ENCODE peak calls at places on chromosomes 3 and 15, in six cellular contexts. Q is H9, T is H1, B is mesenchymal stem cell, H is IMR-90, F is trophoblast cell. I is an unnamed sample.

GRCh38 chr3:159865042-159865579 is 123.5 kb upstream of the IL12A start:
- DNase-seq in F (peak), B (no peak), H (peak), Q (no peak), T (no peak), I (no peak)

GRCh38 chr3:126288314-126288713 is 68.9 kb downstream of the KLF15 start:
- DNase-seq in B (no peak), F (no peak), H (no peak), Q (peak), T (peak), I (peak)

GRCh38 chr3:195172896-195173295 is 98.1 kb downstream of the XXYLT1 start:
- DNase-seq in Q (no peak), H (no peak), F (no peak), T (no peak), B (no peak), I (no peak)

GRCh38 chr15:40787344-40787841 is 17.6 kb downstream of the C15orf62 start:
- DNase-seq in B (peak), Q (peak), H (peak), F (peak), T (no peak), I (no peak)

GRCh38 chr3:168730073-168730472 is 634.3 kb upstream of the GOLIM4 start:
- DNase-seq in Q (no peak), H (no peak), T (no peak), F (no peak), B (no peak), I (no peak)

GRCh38 chr3:104412608-104413580 is 953.8 kb upstream of the ALCAM start:
- DNase-seq in H (no peak), B (no peak), F (peak), T (no peak), Q (no peak), I (no peak)

GRCh38 chr3:33722626-33723370 is 4.7 kb upstream of the CLASP2 start:
- DNase-seq in B (peak), Q (no peak), H (peak), F (no peak), T (no peak), I (no peak)

GRCh38 chr15:78103406-78104118 is 11.2 kb downstream of the SH2D7 start:
- DNase-seq in B (no peak), Q (no peak), H (no peak), T (no peak), F (peak), I (no peak)

GRCh38 chr15:25793354-25794050 is 69.6 kb downstream of the ATP10A start:
- DNase-seq in H (no peak), Q (peak), F (no peak), T (no peak), B (no peak), I (no peak)

GRCh38 chr15:31360158-31360561 is 33.5 kb downstream of the KLF13 start:
- DNase-seq in B (no peak), Q (no peak), H (no peak), T (no peak), F (no peak), I (no peak)

GRCh38 chr3:76943671-76944070 is 96.2 kb upstream of the ROBO2 start:
- DNase-seq in H (peak), Q (no peak), B (peak), T (no peak), F (no peak), I (no peak)

GRCh38 chr15:88624156-88624970 is 3.2 kb downstream of the AEN start:
- DNase-seq in F (peak), H (peak), Q (no peak), T (no peak), B (peak), I (no peak)

GRCh38 chr3:16060358-16060852 is 114.1 kb upstream of the GALNT15 start:
- DNase-seq in T (no peak), Q (peak), B (peak), H (peak), F (peak), I (no peak)

GRCh38 chr15:26771168-26771916 is 1.5 kb downstream of the GABRB3 start:
- DNase-seq in Q (peak), T (peak), B (no peak), F (no peak), H (no peak), I (peak)

GRCh38 chr15:93835378-93835777 is 396.0 kb upstream of the MCTP2 start:
- DNase-seq in H (no peak), Q (no peak), T (no peak), B (no peak), F (no peak), I (no peak)

GRCh38 chr3:116140100-116140689 is 305.1 kb downstream of the LSAMP start:
- DNase-seq in B (peak), Q (no peak), T (no peak), H (peak), F (peak), I (no peak)

GRCh38 chr3:184761120-184761841 is 49.4 kb upstream of the MAGEF1 start:
- DNase-seq in F (no peak), B (no peak), H (peak), T (no peak), Q (peak), I (no peak)
- H3K14ac ChIP-seq in F (no peak), B (no peak), H (peak), T (no peak), Q (no peak), I (peak)

DNA sequence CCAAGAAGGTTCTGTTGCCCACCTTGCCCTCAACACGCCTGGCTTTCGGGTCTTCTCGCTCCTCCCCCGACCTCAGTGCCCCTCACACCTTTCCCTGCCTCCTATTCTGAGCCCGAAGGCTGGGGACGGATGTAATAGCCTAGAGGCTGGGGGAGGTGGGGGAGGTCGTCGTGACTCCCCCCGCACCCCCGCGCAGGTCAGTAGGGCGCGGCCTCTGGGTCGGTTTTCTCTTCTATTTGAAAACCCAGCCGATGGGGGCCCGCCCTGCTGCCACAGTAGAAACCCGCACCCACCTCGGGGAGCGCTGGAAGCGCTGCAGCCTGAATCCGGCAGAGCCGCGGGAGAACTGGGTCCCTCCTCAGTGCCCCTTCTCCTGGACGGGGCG is 1.0 kb upstream of the RBPMS2 start:
- DNase-seq in F (no peak), T (peak), H (no peak), B (no peak), Q (peak), I (no peak)
- H2BK5ac ChIP-seq in F (no peak), T (peak), H (no peak), B (no peak), Q (no peak), I (no peak)

GRCh38 chr3:38538773-38539353 is 42.7 kb downstream of the EXOG start:
- DNase-seq in F (no peak), H (no peak), B (no peak), Q (no peak), T (no peak), I (no peak)

GRCh38 chr3:38542401-38543298 is 46.5 kb downstream of the EXOG start:
- DNase-seq in F (no peak), Q (no peak), T (no peak), H (peak), B (no peak), I (no peak)

GRCh38 chr3:38544926-38545325 is 48.8 kb downstream of the EXOG start:
- DNase-seq in Q (no peak), B (no peak), T (no peak), H (no peak), F (no peak), I (no peak)

GRCh38 chr3:38543602-38544001 is 47.5 kb downstream of the EXOG start:
- DNase-seq in F (no peak), Q (no peak), T (no peak), H (peak), B (no peak), I (no peak)

GRCh38 chr3:38541800-38542199 is 45.7 kb downstream of the EXOG start:
- DNase-seq in H (no peak), B (no peak), Q (no peak), F (no peak), T (no peak), I (no peak)
- H3K9ac ChIP-seq in H (no peak), B (no peak), Q (no peak), F (no peak), T (no peak), I (no peak)

DNA sequence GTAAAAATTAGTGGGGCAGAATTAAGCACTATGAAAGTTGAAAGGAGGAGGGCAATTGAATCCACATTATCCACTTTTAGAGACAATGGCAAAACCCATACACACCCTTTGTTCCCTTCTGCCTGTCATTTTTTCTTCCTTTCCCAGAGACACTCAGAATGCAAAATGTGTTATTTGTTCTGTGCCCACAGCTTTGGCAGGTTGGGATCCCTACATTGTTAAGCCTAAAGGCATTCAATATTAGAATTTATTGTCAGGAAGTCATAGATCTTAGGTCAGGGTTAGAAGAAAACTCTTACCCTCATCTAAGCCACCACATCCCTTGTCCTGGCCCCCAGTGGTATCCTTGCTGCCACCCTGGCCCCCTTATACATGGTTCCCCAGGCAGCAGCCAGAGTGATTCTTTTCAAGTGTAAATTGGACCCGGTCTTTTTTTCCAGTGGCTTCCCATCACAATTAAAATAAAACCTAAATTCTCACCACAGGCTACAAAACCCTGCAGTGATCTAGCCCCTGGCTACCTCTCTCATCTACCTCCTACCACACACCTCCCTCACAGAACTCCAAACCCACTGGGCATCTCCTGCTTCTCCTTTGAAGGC is 470.1 kb upstream of the ATP11B start:
- DNase-seq in T (no peak), F (no peak), Q (peak), H (no peak), B (no peak), I (no peak)
- H3K14ac ChIP-seq in T (no peak), F (no peak), Q (no peak), H (no peak), B (no peak), I (no peak)

DNA sequence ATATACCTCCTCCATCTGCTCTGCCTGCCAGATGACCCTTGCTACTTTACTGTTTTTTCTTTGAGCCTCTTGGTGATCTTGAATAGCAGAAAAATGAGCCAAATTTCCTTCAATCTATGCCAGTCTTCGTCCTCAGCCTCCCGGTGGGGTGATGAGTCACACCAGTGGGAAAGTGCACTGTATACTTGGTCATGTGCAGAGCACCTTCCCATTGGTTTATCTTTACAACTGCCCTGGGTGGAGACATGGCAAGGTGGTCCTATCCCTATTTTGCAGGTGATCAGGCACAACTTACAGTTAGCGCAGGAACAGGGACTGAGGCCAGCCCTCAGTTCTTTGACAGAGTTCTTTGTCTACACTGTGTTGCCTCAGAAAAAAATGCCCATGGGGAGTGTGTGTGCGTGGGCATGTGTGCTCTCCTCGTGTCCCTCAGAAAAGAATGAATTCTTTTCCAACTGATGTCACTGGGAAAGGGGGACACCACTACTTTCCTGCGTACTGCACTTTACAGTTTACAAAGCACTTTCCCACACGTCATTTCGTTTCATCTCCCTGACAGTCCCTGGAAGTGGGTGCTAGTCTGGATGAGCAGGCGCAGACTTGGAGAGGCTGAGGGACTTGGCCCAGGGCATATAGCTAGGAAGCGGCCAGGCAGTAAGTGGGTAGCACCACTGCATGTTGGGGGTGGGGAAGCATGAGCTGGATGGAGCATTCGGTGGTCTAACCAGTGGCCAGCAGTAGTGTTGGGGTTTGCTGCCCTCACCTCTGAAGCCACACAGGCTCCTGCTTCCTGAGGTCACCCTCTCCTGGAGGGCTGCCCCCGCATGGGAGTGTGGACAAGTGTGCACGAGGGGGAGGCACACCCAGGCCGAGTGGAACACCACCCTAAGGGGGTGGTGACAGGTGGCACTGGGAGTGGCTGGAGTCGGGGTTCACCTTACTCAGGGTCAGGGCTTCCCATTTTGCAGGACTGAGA is 24.1 kb downstream of the SMAD3 start:
- DNase-seq in Q (no peak), F (no peak), T (no peak), B (peak), H (peak), I (no peak)
- H2BK5ac ChIP-seq in Q (no peak), F (no peak), T (no peak), B (no peak), H (peak), I (peak)

GRCh38 chr3:14450922-14451606 is 48.7 kb downstream of the SLC6A6 start:
- DNase-seq in T (no peak), F (no peak), H (no peak), B (no peak), Q (no peak), I (no peak)

GRCh38 chr3:14451844-14452533 is 49.6 kb downstream of the SLC6A6 start:
- DNase-seq in F (no peak), Q (no peak), H (peak), B (peak), T (no peak), I (no peak)

GRCh38 chr3:14453841-14454630 is 51.6 kb downstream of the SLC6A6 start:
- DNase-seq in H (no peak), F (no peak), Q (no peak), B (no peak), T (no peak), I (no peak)

GRCh38 chr3:14453368-14453710 is 50.9 kb downstream of the SLC6A6 start:
- DNase-seq in Q (no peak), H (no peak), T (no peak), B (no peak), F (no peak), I (no peak)

GRCh38 chr3:14452676-14453367 is 50.4 kb downstream of the SLC6A6 start:
- DNase-seq in F (no peak), B (peak), H (peak), T (no peak), Q (no peak), I (no peak)
- H3K9ac ChIP-seq in F (no peak), B (peak), H (peak), T (no peak), Q (no peak), I (no peak)

DNA sequence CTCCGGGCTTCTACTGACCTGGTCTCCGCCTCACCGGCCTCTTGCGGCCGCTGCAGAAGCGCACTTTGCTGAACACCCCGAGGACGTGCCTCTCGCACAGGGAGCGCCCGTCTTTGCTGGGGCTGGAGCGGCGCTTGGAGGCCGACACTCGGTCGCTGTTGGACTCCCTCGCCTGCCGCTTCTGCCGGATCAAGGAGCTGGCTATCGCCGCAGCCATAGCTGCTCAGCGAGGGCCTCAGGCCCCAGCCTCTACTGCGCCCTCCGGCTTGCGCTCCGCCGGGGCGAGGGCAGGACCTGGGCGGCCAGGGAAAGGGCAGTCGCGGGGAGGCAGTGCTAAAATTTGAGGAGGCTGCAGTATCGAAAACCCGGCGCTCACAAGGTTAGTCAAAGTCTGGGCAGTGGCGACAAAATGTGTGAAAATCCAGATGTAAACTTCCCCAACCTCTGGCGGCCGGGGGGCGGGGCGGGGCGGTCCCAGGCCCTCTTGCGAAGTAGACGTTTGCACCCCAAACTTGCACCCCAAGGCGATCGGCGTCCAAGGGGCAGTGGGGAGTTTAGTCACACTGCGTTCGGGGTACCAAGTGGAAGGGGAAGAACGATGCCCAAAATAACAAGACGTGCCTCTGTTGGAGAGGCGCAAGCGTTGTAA is 319.2 kb downstream of the FGF12 start:
- DNase-seq in Q (peak), T (peak), B (peak), F (no peak), H (no peak), I (peak)
- H3K14ac ChIP-seq in Q (no peak), T (no peak), B (no peak), F (no peak), H (no peak), I (no peak)

GRCh38 chr3:81638480-81638879 is 123.0 kb downstream of the GBE1 start:
- DNase-seq in T (no peak), H (no peak), B (no peak), F (no peak), Q (no peak), I (no peak)
- H2BK5ac ChIP-seq in T (no peak), H (no peak), B (no peak), F (no peak), Q (no peak), I (no peak)

GRCh38 chr3:134794950-134795775 is at the start of gene EPHB1:
- DNase-seq in F (peak), Q (peak), B (peak), T (peak), H (peak), I (peak)
- H3K9ac ChIP-seq in F (peak), Q (peak), B (peak), T (no peak), H (no peak), I (peak)

GRCh38 chr15:96019114-96019513 is 311.4 kb upstream of the NR2F2 start:
- DNase-seq in H (no peak), F (no peak), Q (no peak), B (no peak), T (no peak), I (no peak)
- H3K14ac ChIP-seq in H (no peak), F (no peak), Q (no peak), B (no peak), T (no peak), I (no peak)